ENCODE peak calls at places on chromosomes 2 and 18, in five cellular contexts. One of them, this sample, is unnamed.

GRCh38 chr18:11310476-11311086 is 161.2 kb upstream of the PIEZO2 start:
- DNase-seq in tibial artery: no peak
- DNase-seq in non-pigmented ciliary epithelial cell: no peak
- DNase-seq in esophagus squamous epithelium: no peak
- DNase-seq in NCI-H1092: no peak
- DNase-seq in this sample: no peak

GRCh38 chr2:172050506-172051125 is 34.7 kb upstream of the DLX1 start:
- DNase-seq in NCI-H1092: no peak
- DNase-seq in tibial artery: no peak
- DNase-seq in non-pigmented ciliary epithelial cell: no peak
- DNase-seq in esophagus squamous epithelium: no peak
- DNase-seq in this sample: no peak

GRCh38 chr2:213285404-213285803 is 1.1 kb downstream of the SPAG16 start:
- DNase-seq in non-pigmented ciliary epithelial cell: no peak
- DNase-seq in tibial artery: no peak
- DNase-seq in esophagus squamous epithelium: no peak
- DNase-seq in NCI-H1092: no peak
- DNase-seq in this sample: no peak

GRCh38 chr2:144320491-144320890 is 199.4 kb downstream of the ZEB2 start:
- DNase-seq in esophagus squamous epithelium: no peak
- DNase-seq in tibial artery: no peak
- DNase-seq in non-pigmented ciliary epithelial cell: no peak
- DNase-seq in NCI-H1092: no peak
- DNase-seq in this sample: peak

GRCh38 chr18:41311571-41312240 is 643.3 kb upstream of the PIK3C3 start:
- DNase-seq in esophagus squamous epithelium: no peak
- DNase-seq in non-pigmented ciliary epithelial cell: no peak
- DNase-seq in tibial artery: no peak
- DNase-seq in NCI-H1092: no peak
- DNase-seq in this sample: no peak

GRCh38 chr18:70182548-70182947 is 22.9 kb downstream of the RTTN start:
- DNase-seq in tibial artery: no peak
- DNase-seq in non-pigmented ciliary epithelial cell: no peak
- DNase-seq in esophagus squamous epithelium: no peak
- DNase-seq in NCI-H1092: no peak
- DNase-seq in this sample: no peak

GRCh38 chr2:128584296-128584900 is 265.7 kb upstream of the HS6ST1 start:
- DNase-seq in NCI-H1092: no peak
- DNase-seq in esophagus squamous epithelium: no peak
- DNase-seq in non-pigmented ciliary epithelial cell: peak
- DNase-seq in tibial artery: no peak
- DNase-seq in this sample: no peak

GRCh38 chr2:75021672-75022071 is 63.2 kb downstream of the POLE4 start:
- DNase-seq in non-pigmented ciliary epithelial cell: peak
- DNase-seq in esophagus squamous epithelium: no peak
- DNase-seq in NCI-H1092: no peak
- DNase-seq in tibial artery: no peak
- DNase-seq in this sample: no peak

GRCh38 chr2:230684222-230685164 is 28.1 kb upstream of the CAB39 start:
- DNase-seq in tibial artery: no peak
- DNase-seq in non-pigmented ciliary epithelial cell: no peak
- DNase-seq in NCI-H1092: no peak
- DNase-seq in esophagus squamous epithelium: no peak
- DNase-seq in this sample: no peak

GRCh38 chr2:59888015-59888414 is 665.4 kb downstream of the BCL11A start:
- DNase-seq in esophagus squamous epithelium: no peak
- DNase-seq in NCI-H1092: no peak
- DNase-seq in non-pigmented ciliary epithelial cell: no peak
- DNase-seq in tibial artery: no peak
- DNase-seq in this sample: no peak

GRCh38 chr2:27326536-27326935 is 3.6 kb upstream of the MPV17 start:
- DNase-seq in esophagus squamous epithelium: no peak
- DNase-seq in NCI-H1092: no peak
- DNase-seq in non-pigmented ciliary epithelial cell: no peak
- DNase-seq in tibial artery: no peak
- DNase-seq in this sample: no peak

GRCh38 chr2:9844581-9844980 is 1.3 kb downstream of the TAF1B start:
- DNase-seq in NCI-H1092: no peak
- DNase-seq in tibial artery: no peak
- DNase-seq in non-pigmented ciliary epithelial cell: no peak
- DNase-seq in esophagus squamous epithelium: no peak
- DNase-seq in this sample: no peak

GRCh38 chr18:61605376-61606067 is 272.3 kb downstream of the CDH20 start:
- DNase-seq in non-pigmented ciliary epithelial cell: no peak
- DNase-seq in tibial artery: no peak
- DNase-seq in esophagus squamous epithelium: no peak
- DNase-seq in NCI-H1092: no peak
- DNase-seq in this sample: no peak

GRCh38 chr2:221468288-221468687 is 103.8 kb downstream of the EPHA4 start:
- DNase-seq in tibial artery: no peak
- DNase-seq in non-pigmented ciliary epithelial cell: no peak
- DNase-seq in esophagus squamous epithelium: no peak
- DNase-seq in NCI-H1092: no peak
- DNase-seq in this sample: no peak

GRCh38 chr2:118667366-118667765 is 180.1 kb downstream of the EN1 start:
- DNase-seq in tibial artery: no peak
- DNase-seq in esophagus squamous epithelium: no peak
- DNase-seq in NCI-H1092: no peak
- DNase-seq in non-pigmented ciliary epithelial cell: no peak
- DNase-seq in this sample: no peak

GRCh38 chr2:238026953-238027505 is 33.8 kb upstream of the SCLY start:
- DNase-seq in esophagus squamous epithelium: no peak
- DNase-seq in tibial artery: no peak
- DNase-seq in NCI-H1092: no peak
- DNase-seq in non-pigmented ciliary epithelial cell: peak
- DNase-seq in this sample: no peak

GRCh38 chr2:1607236-1607920 is 136.9 kb downstream of the PXDN start:
- DNase-seq in tibial artery: peak
- DNase-seq in NCI-H1092: no peak
- DNase-seq in non-pigmented ciliary epithelial cell: no peak
- DNase-seq in esophagus squamous epithelium: no peak
- DNase-seq in this sample: no peak

GRCh38 chr2:204849887-204850286 is 304.6 kb downstream of the PARD3B start:
- DNase-seq in non-pigmented ciliary epithelial cell: no peak
- DNase-seq in NCI-H1092: no peak
- DNase-seq in tibial artery: no peak
- DNase-seq in esophagus squamous epithelium: no peak
- DNase-seq in this sample: no peak

GRCh38 chr2:190683802-190684201 is 34.9 kb downstream of the NAB1 start:
- DNase-seq in tibial artery: no peak
- DNase-seq in non-pigmented ciliary epithelial cell: no peak
- DNase-seq in esophagus squamous epithelium: no peak
- DNase-seq in NCI-H1092: no peak
- DNase-seq in this sample: no peak

GRCh38 chr2:43130548-43130875 is 95.9 kb downstream of the ZFP36L2 start:
- DNase-seq in NCI-H1092: no peak
- DNase-seq in esophagus squamous epithelium: no peak
- DNase-seq in non-pigmented ciliary epithelial cell: no peak
- DNase-seq in tibial artery: peak
- DNase-seq in this sample: no peak

GRCh38 chr18:48811401-48811800 is 139.4 kb downstream of the SMAD7 start:
- DNase-seq in NCI-H1092: no peak
- DNase-seq in non-pigmented ciliary epithelial cell: no peak
- DNase-seq in esophagus squamous epithelium: no peak
- DNase-seq in tibial artery: no peak
- DNase-seq in this sample: peak

GRCh38 chr2:240981871-240982800 is 16.3 kb upstream of the SNED1 start:
- DNase-seq in non-pigmented ciliary epithelial cell: no peak
- DNase-seq in tibial artery: peak
- DNase-seq in esophagus squamous epithelium: no peak
- DNase-seq in NCI-H1092: no peak
- DNase-seq in this sample: peak

GRCh38 chr2:86039178-86039962 is 66.3 kb downstream of the POLR1A start:
- DNase-seq in non-pigmented ciliary epithelial cell: no peak
- DNase-seq in tibial artery: peak
- DNase-seq in esophagus squamous epithelium: no peak
- DNase-seq in NCI-H1092: no peak
- DNase-seq in this sample: no peak

GRCh38 chr2:205103699-205104098 is 558.4 kb downstream of the PARD3B start:
- DNase-seq in NCI-H1092: no peak
- DNase-seq in tibial artery: no peak
- DNase-seq in esophagus squamous epithelium: no peak
- DNase-seq in non-pigmented ciliary epithelial cell: no peak
- DNase-seq in this sample: no peak

GRCh38 chr2:241133436-241133820 is 15.8 kb downstream of the PASK start:
- DNase-seq in NCI-H1092: no peak
- DNase-seq in non-pigmented ciliary epithelial cell: no peak
- DNase-seq in esophagus squamous epithelium: no peak
- DNase-seq in tibial artery: peak
- DNase-seq in this sample: no peak

GRCh38 chr18:39675916-39676315 is 2110.3 kb upstream of the CELF4 start:
- DNase-seq in non-pigmented ciliary epithelial cell: no peak
- DNase-seq in tibial artery: no peak
- DNase-seq in esophagus squamous epithelium: no peak
- DNase-seq in NCI-H1092: no peak
- DNase-seq in this sample: no peak

GRCh38 chr2:201220102-201220570 is 37.2 kb downstream of the CASP10 start:
- DNase-seq in esophagus squamous epithelium: no peak
- DNase-seq in NCI-H1092: no peak
- DNase-seq in non-pigmented ciliary epithelial cell: no peak
- DNase-seq in tibial artery: no peak
- DNase-seq in this sample: no peak

GRCh38 chr2:214482716-214483115 is 71.9 kb downstream of the VWC2L start:
- DNase-seq in tibial artery: no peak
- DNase-seq in esophagus squamous epithelium: no peak
- DNase-seq in NCI-H1092: no peak
- DNase-seq in non-pigmented ciliary epithelial cell: no peak
- DNase-seq in this sample: no peak

GRCh38 chr2:230661072-230661957 is 51.3 kb upstream of the CAB39 start:
- DNase-seq in non-pigmented ciliary epithelial cell: no peak
- DNase-seq in NCI-H1092: no peak
- DNase-seq in esophagus squamous epithelium: no peak
- DNase-seq in tibial artery: no peak
- DNase-seq in this sample: no peak

GRCh38 chr2:67938053-67938452 is 124.8 kb downstream of the C1D start:
- DNase-seq in tibial artery: no peak
- DNase-seq in non-pigmented ciliary epithelial cell: no peak
- DNase-seq in NCI-H1092: no peak
- DNase-seq in esophagus squamous epithelium: no peak
- DNase-seq in this sample: peak

GRCh38 chr2:128310094-128310716 is 8.5 kb downstream of the HS6ST1 start:
- DNase-seq in esophagus squamous epithelium: no peak
- DNase-seq in tibial artery: peak
- DNase-seq in NCI-H1092: no peak
- DNase-seq in non-pigmented ciliary epithelial cell: no peak
- DNase-seq in this sample: peak

GRCh38 chr2:63050186-63050915 is at the start of gene OTX1:
- DNase-seq in non-pigmented ciliary epithelial cell: no peak
- DNase-seq in esophagus squamous epithelium: no peak
- DNase-seq in NCI-H1092: peak
- DNase-seq in tibial artery: no peak
- DNase-seq in this sample: no peak

GRCh38 chr2:239694487-239694886 is 293.7 kb upstream of the HDAC4 start:
- DNase-seq in NCI-H1092: no peak
- DNase-seq in esophagus squamous epithelium: no peak
- DNase-seq in non-pigmented ciliary epithelial cell: no peak
- DNase-seq in tibial artery: no peak
- DNase-seq in this sample: peak

GRCh38 chr2:133122529-133122928 is 445.7 kb downstream of the NCKAP5 start:
- DNase-seq in non-pigmented ciliary epithelial cell: no peak
- DNase-seq in NCI-H1092: no peak
- DNase-seq in esophagus squamous epithelium: no peak
- DNase-seq in tibial artery: no peak
- DNase-seq in this sample: no peak

GRCh38 chr2:205361272-205361671 is 321.0 kb upstream of the NRP2 start:
- DNase-seq in NCI-H1092: no peak
- DNase-seq in non-pigmented ciliary epithelial cell: no peak
- DNase-seq in tibial artery: no peak
- DNase-seq in esophagus squamous epithelium: no peak
- DNase-seq in this sample: no peak

This sample was measured in ascending aorta.